ENCODE peak calls at places on chromosomes 6 and 20, in seven cellular contexts. One of them, this sample, is unnamed.

GRCh38 chr6:110689275-110689935 is 125.9 kb downstream of the CDK19 start:
- DNase-seq in stimulated activated CD8-positive, alpha-beta memory T cell treated with anti-CD3 and anti-CD28 coated beads, Interleukin-2, amount 100 ng/mL, for 1 hour: no peak
- DNase-seq in mesendoderm: peak
- DNase-seq in stimulated activated CD4-positive, alpha-beta T cell treated with anti-CD3 and anti-CD28 coated beads, Interleukin-15, amount 100 ng/mL, for 24 hours: no peak
- DNase-seq in glomerular endothelial cell: no peak
- DNase-seq in gastrocnemius medialis: no peak
- DNase-seq in GM12865: no peak
- DNase-seq in this sample: no peak

GRCh38 chr6:18099501-18099900 is 23.0 kb downstream of the NHLRC1 start:
- DNase-seq in gastrocnemius medialis: no peak
- DNase-seq in glomerular endothelial cell: no peak
- DNase-seq in mesendoderm: no peak
- DNase-seq in stimulated activated CD8-positive, alpha-beta memory T cell treated with anti-CD3 and anti-CD28 coated beads, Interleukin-2, amount 100 ng/mL, for 1 hour: no peak
- DNase-seq in stimulated activated CD4-positive, alpha-beta T cell treated with anti-CD3 and anti-CD28 coated beads, Interleukin-15, amount 100 ng/mL, for 24 hours: no peak
- DNase-seq in GM12865: no peak
- DNase-seq in this sample: no peak

GRCh38 chr20:62716198-62716940 is 7.7 kb downstream of the NTSR1 start:
- DNase-seq in mesendoderm: no peak
- DNase-seq in glomerular endothelial cell: no peak
- DNase-seq in GM12865: no peak
- DNase-seq in stimulated activated CD8-positive, alpha-beta memory T cell treated with anti-CD3 and anti-CD28 coated beads, Interleukin-2, amount 100 ng/mL, for 1 hour: no peak
- DNase-seq in gastrocnemius medialis: no peak
- DNase-seq in stimulated activated CD4-positive, alpha-beta T cell treated with anti-CD3 and anti-CD28 coated beads, Interleukin-15, amount 100 ng/mL, for 24 hours: peak
- DNase-seq in this sample: no peak

GRCh38 chr6:55774542-55775318 is 100.7 kb downstream of the BMP5 start:
- DNase-seq in glomerular endothelial cell: no peak
- DNase-seq in GM12865: no peak
- DNase-seq in stimulated activated CD8-positive, alpha-beta memory T cell treated with anti-CD3 and anti-CD28 coated beads, Interleukin-2, amount 100 ng/mL, for 1 hour: no peak
- DNase-seq in gastrocnemius medialis: no peak
- DNase-seq in stimulated activated CD4-positive, alpha-beta T cell treated with anti-CD3 and anti-CD28 coated beads, Interleukin-15, amount 100 ng/mL, for 24 hours: no peak
- DNase-seq in mesendoderm: peak
- DNase-seq in this sample: no peak

GRCh38 chr6:145809785-145810184 is 4.8 kb downstream of the FBXO30 start:
- DNase-seq in stimulated activated CD8-positive, alpha-beta memory T cell treated with anti-CD3 and anti-CD28 coated beads, Interleukin-2, amount 100 ng/mL, for 1 hour: no peak
- DNase-seq in mesendoderm: no peak
- DNase-seq in gastrocnemius medialis: no peak
- DNase-seq in GM12865: no peak
- DNase-seq in stimulated activated CD4-positive, alpha-beta T cell treated with anti-CD3 and anti-CD28 coated beads, Interleukin-15, amount 100 ng/mL, for 24 hours: no peak
- DNase-seq in glomerular endothelial cell: no peak
- DNase-seq in this sample: no peak

GRCh38 chr6:12890171-12890790 is 173.7 kb downstream of the PHACTR1 start:
- DNase-seq in stimulated activated CD8-positive, alpha-beta memory T cell treated with anti-CD3 and anti-CD28 coated beads, Interleukin-2, amount 100 ng/mL, for 1 hour: no peak
- DNase-seq in mesendoderm: peak
- DNase-seq in GM12865: peak
- DNase-seq in gastrocnemius medialis: no peak
- DNase-seq in stimulated activated CD4-positive, alpha-beta T cell treated with anti-CD3 and anti-CD28 coated beads, Interleukin-15, amount 100 ng/mL, for 24 hours: peak
- DNase-seq in glomerular endothelial cell: no peak
- DNase-seq in this sample: peak

GRCh38 chr20:35947489-35947888 is 6.8 kb downstream of the SCAND1 start:
- DNase-seq in mesendoderm: peak
- DNase-seq in glomerular endothelial cell: no peak
- DNase-seq in GM12865: peak
- DNase-seq in stimulated activated CD8-positive, alpha-beta memory T cell treated with anti-CD3 and anti-CD28 coated beads, Interleukin-2, amount 100 ng/mL, for 1 hour: no peak
- DNase-seq in stimulated activated CD4-positive, alpha-beta T cell treated with anti-CD3 and anti-CD28 coated beads, Interleukin-15, amount 100 ng/mL, for 24 hours: peak
- DNase-seq in gastrocnemius medialis: no peak
- DNase-seq in this sample: peak

GRCh38 chr6:97040355-97040860 is 115.9 kb downstream of the KLHL32 start:
- DNase-seq in glomerular endothelial cell: no peak
- DNase-seq in gastrocnemius medialis: no peak
- DNase-seq in GM12865: no peak
- DNase-seq in mesendoderm: no peak
- DNase-seq in stimulated activated CD8-positive, alpha-beta memory T cell treated with anti-CD3 and anti-CD28 coated beads, Interleukin-2, amount 100 ng/mL, for 1 hour: no peak
- DNase-seq in stimulated activated CD4-positive, alpha-beta T cell treated with anti-CD3 and anti-CD28 coated beads, Interleukin-15, amount 100 ng/mL, for 24 hours: no peak
- DNase-seq in this sample: no peak

GRCh38 chr6:163120223-163120622 is 294.3 kb upstream of the QKI start:
- DNase-seq in stimulated activated CD4-positive, alpha-beta T cell treated with anti-CD3 and anti-CD28 coated beads, Interleukin-15, amount 100 ng/mL, for 24 hours: no peak
- DNase-seq in stimulated activated CD8-positive, alpha-beta memory T cell treated with anti-CD3 and anti-CD28 coated beads, Interleukin-2, amount 100 ng/mL, for 1 hour: no peak
- DNase-seq in mesendoderm: peak
- DNase-seq in gastrocnemius medialis: no peak
- DNase-seq in GM12865: no peak
- DNase-seq in glomerular endothelial cell: no peak
- DNase-seq in this sample: no peak